ENCODE peak calls at places on chromosomes 4 and X, in eight cellular contexts. U is NCI-H1092 treated with DMSO at 0.1 percent for 48 hours, Y is RCC 7860, H is kidney epithelial cell, N is NAMALWA, W is AG20443, B is cardiac muscle cell, T is SHP77. J is an unnamed sample.

GRCh38 chrX:5876984-5877655 is 351.5 kb downstream of the NLGN4X start:
- DNase-seq in Y (no peak), W (peak), H (no peak), N (no peak), T (no peak), B (peak), U (peak), J (peak)

GRCh38 chr4:102774254-102774653 is 13.5 kb upstream of the MANBA start:
- DNase-seq in W (no peak), U (no peak), Y (no peak), N (no peak), B (no peak), H (no peak), T (no peak), J (no peak)

GRCh38 chrX:73765776-73766465 is 202.9 kb downstream of the CHIC1 start:
- DNase-seq in N (peak), Y (no peak), H (no peak), U (peak), W (no peak), B (no peak), T (peak), J (no peak)

GRCh38 chrX:49919617-49920016 is 2.8 kb upstream of the CLCN5 start:
- DNase-seq in N (peak), H (no peak), W (peak), B (peak), Y (no peak), U (peak), T (no peak), J (peak)

GRCh38 chr4:123505077-123505456 is 108.5 kb downstream of the SPRY1 start:
- DNase-seq in Y (no peak), U (peak), W (no peak), B (peak), N (no peak), T (peak), H (no peak), J (peak)

GRCh38 chr4:3489451-3489962 is 26.4 kb downstream of the DOK7 start:
- DNase-seq in H (no peak), T (no peak), W (no peak), U (no peak), Y (no peak), B (no peak), N (peak), J (peak)

GRCh38 chr4:132227349-132228165 is 921.5 kb upstream of the PCDH10 start:
- DNase-seq in T (no peak), H (no peak), U (no peak), N (peak), Y (peak), B (peak), W (peak), J (no peak)

GRCh38 chr4:144316869-144317268 is 176.4 kb upstream of the GYPA start:
- DNase-seq in Y (no peak), U (no peak), H (no peak), T (no peak), N (no peak), B (no peak), W (no peak), J (no peak)

GRCh38 chrX:2548731-2549423 is 48.1 kb upstream of the DHRSX start:
- DNase-seq in U (no peak), T (no peak), W (no peak), N (no peak), B (no peak), Y (no peak), H (no peak), J (no peak)

GRCh38 chr4:184845367-184846011 is 19.7 kb upstream of the ACSL1 start:
- DNase-seq in U (no peak), H (peak), W (peak), B (no peak), Y (peak), N (no peak), T (no peak), J (no peak)

GRCh38 chrX:24428518-24428917 is 36.6 kb upstream of the PDK3 start:
- DNase-seq in B (no peak), U (no peak), T (no peak), H (no peak), W (no peak), Y (no peak), N (no peak), J (no peak)

GRCh38 chrX:141341341-141341740 is 99.0 kb upstream of the SPANXC start:
- DNase-seq in Y (no peak), T (no peak), N (no peak), U (no peak), H (peak), W (peak), B (no peak), J (no peak)

J was measured in RKO.